ENCODE peak calls at places on chromosomes 2 and 18, in seven cellular contexts. P, I, T, X, V, W and D are unnamed samples.

GRCh38 chr2:126495189-126495588 is 160.8 kb upstream of the GYPC start:
- DNase-seq in P (no peak), I (no peak), T (no peak), X (no peak), V (no peak), W (no peak), D (no peak)

GRCh38 chr2:201218780-201219179 is 35.8 kb downstream of the CASP10 start:
- DNase-seq in P (no peak), I (no peak), T (peak), X (no peak), V (no peak), W (no peak), D (no peak)

GRCh38 chr2:136135924-136136906 is 18.3 kb upstream of the CXCR4 start:
- DNase-seq in P (no peak), I (no peak), T (peak), X (no peak), V (peak), W (no peak), D (no peak)

GRCh38 chr2:56009758-56010534 is 86.4 kb upstream of the EFEMP1 start:
- DNase-seq in P (no peak), I (no peak), T (no peak), X (no peak), V (peak), W (peak), D (peak)

GRCh38 chr2:161761160-161761559 is 136.9 kb downstream of the SLC4A10 start:
- DNase-seq in P (no peak), I (no peak), T (no peak), X (no peak), V (no peak), W (no peak), D (no peak)

GRCh38 chr2:27705851-27706622 is 42.3 kb downstream of the SLC4A1AP start:
- DNase-seq in P (peak), I (peak), T (peak), X (peak), V (peak), W (no peak), D (peak)

GRCh38 chr2:101881131-101881530 is 110.6 kb upstream of the IL1R2 start:
- DNase-seq in P (no peak), I (no peak), T (no peak), X (no peak), V (no peak), W (no peak), D (no peak)

GRCh38 chr2:86790828-86791561 is at the start of gene CD8A:
- DNase-seq in P (no peak), I (no peak), T (no peak), X (no peak), V (peak), W (no peak), D (no peak)

GRCh38 chr2:100320547-100321180 is 1.6 kb downstream of the LONRF2 start:
- DNase-seq in P (peak), I (no peak), T (no peak), X (no peak), V (no peak), W (peak), D (no peak)

GRCh38 chr2:189952536-189953109 is 109.9 kb downstream of the MSTN start:
- DNase-seq in P (no peak), I (no peak), T (no peak), X (no peak), V (no peak), W (no peak), D (no peak)

GRCh38 chr18:78722959-78723706 is 256.5 kb upstream of the SALL3 start:
- DNase-seq in P (no peak), I (no peak), T (no peak), X (no peak), V (no peak), W (no peak), D (no peak)

GRCh38 chr2:17166506-17166905 is 351.7 kb downstream of the RAD51AP2 start:
- DNase-seq in P (no peak), I (no peak), T (no peak), X (no peak), V (no peak), W (no peak), D (no peak)

GRCh38 chr2:204328350-204328749 is 216.9 kb upstream of the PARD3B start:
- DNase-seq in P (no peak), I (no peak), T (no peak), X (no peak), V (no peak), W (no peak), D (no peak)

GRCh38 chr2:217863874-217864273 is 138.9 kb downstream of the TNS1 start:
- DNase-seq in P (no peak), I (no peak), T (no peak), X (no peak), V (no peak), W (no peak), D (no peak)

GRCh38 chr2:241798081-241798630 is 10.8 kb upstream of the NEU4 start:
- DNase-seq in P (no peak), I (no peak), T (peak), X (no peak), V (peak), W (no peak), D (no peak)

GRCh38 chr18:47931707-47932103 is 1.2 kb upstream of the SMAD2 start:
- DNase-seq in P (no peak), I (no peak), T (peak), X (peak), V (peak), W (peak), D (no peak)

GRCh38 chr2:30276455-30276911 is 45.1 kb downstream of the LBH start:
- DNase-seq in P (no peak), I (no peak), T (peak), X (no peak), V (no peak), W (no peak), D (no peak)

GRCh38 chr2:230793573-230794359 is 71.0 kb upstream of the ITM2C start:
- DNase-seq in P (peak), I (peak), T (peak), X (peak), V (peak), W (no peak), D (peak)

GRCh38 chr2:182863642-182864041 is 2.8 kb downstream of the FRZB start:
- DNase-seq in P (no peak), I (no peak), T (no peak), X (no peak), V (no peak), W (no peak), D (no peak)

GRCh38 chr2:17643031-17643615 is 102.6 kb downstream of the VSNL1 start:
- DNase-seq in P (peak), I (peak), T (no peak), X (peak), V (peak), W (peak), D (peak)

GRCh38 chr18:43786893-43787292 is 509.6 kb upstream of the SYT4 start:
- DNase-seq in P (no peak), I (no peak), T (no peak), X (no peak), V (no peak), W (no peak), D (no peak)

GRCh38 chr2:49972699-49973098 is 818.4 kb upstream of the FSHR start:
- DNase-seq in P (no peak), I (no peak), T (no peak), X (no peak), V (no peak), W (no peak), D (no peak)

GRCh38 chr2:98518106-98518505 is 73.4 kb downstream of the INPP4A start:
- DNase-seq in P (peak), I (no peak), T (peak), X (no peak), V (peak), W (peak), D (no peak)

GRCh38 chr2:18566145-18566544 is 5.7 kb upstream of the RDH14 start:
- DNase-seq in P (no peak), I (no peak), T (no peak), X (no peak), V (no peak), W (no peak), D (no peak)

GRCh38 chr2:24820598-24821432 is 27.6 kb downstream of the CENPO start:
- DNase-seq in P (peak), I (no peak), T (no peak), X (no peak), V (no peak), W (no peak), D (no peak)

GRCh38 chr18:22164337-22165048 is 4.9 kb upstream of the GATA6 start:
- DNase-seq in P (peak), I (no peak), T (peak), X (no peak), V (no peak), W (no peak), D (no peak)

GRCh38 chr2:134549104-134549503 is 169.7 kb downstream of the TMEM163 start:
- DNase-seq in P (peak), I (no peak), T (no peak), X (no peak), V (no peak), W (no peak), D (no peak)

GRCh38 chr2:168486440-168486839 is 30.4 kb downstream of the CERS6 start:
- DNase-seq in P (no peak), I (no peak), T (no peak), X (no peak), V (no peak), W (no peak), D (no peak)

GRCh38 chr2:95275601-95276243 is 1.5 kb downstream of the PROM2 start:
- DNase-seq in P (no peak), I (no peak), T (peak), X (no peak), V (no peak), W (no peak), D (no peak)

GRCh38 chr2:98761267-98761781 is 30.4 kb upstream of the MGAT4A start:
- DNase-seq in P (no peak), I (no peak), T (no peak), X (no peak), V (no peak), W (no peak), D (no peak)

GRCh38 chr2:133194777-133195335 is 373.4 kb downstream of the NCKAP5 start:
- DNase-seq in P (no peak), I (no peak), T (no peak), X (no peak), V (no peak), W (no peak), D (no peak)

GRCh38 chr18:32730620-32731021 is 42.2 kb downstream of the KLHL14 start:
- DNase-seq in P (no peak), I (no peak), T (no peak), X (no peak), V (no peak), W (no peak), D (no peak)

GRCh38 chr2:141517180-141517851 is 613.5 kb downstream of the LRP1B start:
- DNase-seq in P (no peak), I (no peak), T (no peak), X (no peak), V (no peak), W (no peak), D (no peak)

GRCh38 chr18:59021500-59021899 is 118.2 kb upstream of the SEC11C start:
- DNase-seq in P (no peak), I (no peak), T (no peak), X (no peak), V (no peak), W (no peak), D (no peak)

GRCh38 chr2:8432712-8433336 is 249.0 kb upstream of the ID2 start:
- DNase-seq in P (no peak), I (no peak), T (no peak), X (no peak), V (no peak), W (no peak), D (no peak)

GRCh38 chr18:67140495-67140894 is 376.0 kb downstream of the DSEL start:
- DNase-seq in P (no peak), I (no peak), T (no peak), X (no peak), V (no peak), W (no peak), D (no peak)

GRCh38 chr2:57881998-57882884 is 164.4 kb upstream of the VRK2 start:
- DNase-seq in P (peak), I (no peak), T (peak), X (no peak), V (no peak), W (no peak), D (peak)

GRCh38 chr18:28594034-28594433 is 417.1 kb upstream of the CDH2 start:
- DNase-seq in P (no peak), I (no peak), T (no peak), X (no peak), V (no peak), W (no peak), D (peak)

GRCh38 chr2:186032930-186033329 is 294.3 kb downstream of the FSIP2 start:
- DNase-seq in P (no peak), I (no peak), T (no peak), X (no peak), V (no peak), W (no peak), D (no peak)

DNA sequence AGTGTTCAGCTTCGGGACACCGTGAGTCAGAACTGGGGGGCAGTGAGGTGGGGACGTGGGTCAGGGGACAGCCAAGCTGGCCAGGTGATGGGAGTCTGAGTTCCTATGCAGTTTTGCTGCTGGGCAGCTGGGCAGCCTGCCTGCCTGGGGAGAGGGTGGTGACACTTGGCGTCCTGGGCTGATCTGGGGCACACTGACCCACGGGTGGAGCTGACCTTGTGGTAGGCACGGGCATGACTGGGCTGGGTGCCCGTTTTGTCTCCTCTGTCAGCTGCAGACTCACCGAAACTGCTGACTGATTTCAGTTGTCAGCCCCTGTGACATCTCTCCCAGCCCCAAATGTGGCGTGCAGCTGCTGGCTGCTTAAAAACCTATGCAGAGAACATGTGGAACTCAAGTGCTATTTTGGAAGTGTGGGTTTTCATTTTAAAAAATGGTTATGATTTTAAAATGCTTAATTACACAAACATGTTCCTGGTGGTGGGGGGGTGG is 32.6 kb upstream of the E2F6 start:
- DNase-seq in P (peak), I (peak), T (peak), X (peak), V (no peak), W (no peak), D (no peak)
- TF ChIP-seq POLR2A in P (no peak), I (no peak), T (no peak), X (no peak), V (no peak), W (no peak), D (no peak)

DNA sequence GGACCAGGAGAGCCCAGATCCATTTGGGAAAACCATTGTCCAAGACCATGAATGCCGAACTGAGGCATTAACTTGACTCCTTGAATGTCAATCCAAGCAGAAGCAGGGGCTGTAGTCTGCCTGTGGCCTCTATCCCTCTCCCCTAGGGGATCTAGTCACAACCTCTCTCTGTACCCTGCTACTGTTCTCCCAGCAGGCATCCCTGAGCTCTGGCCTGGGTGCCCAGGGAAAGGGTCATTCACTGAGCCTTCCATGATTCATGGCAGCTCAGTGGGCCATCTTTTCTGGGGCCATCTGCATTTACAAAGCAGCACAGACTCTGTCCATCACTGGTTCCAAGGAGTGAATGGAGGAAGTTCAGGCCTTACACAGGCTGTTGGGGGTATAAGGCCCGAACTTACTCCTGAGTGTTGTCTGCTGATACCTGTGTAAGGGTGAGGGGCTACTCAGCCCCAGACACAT is 151.8 kb downstream of the ZFP36L2 start:
- DNase-seq in P (peak), I (no peak), T (no peak), X (no peak), V (no peak), W (no peak), D (no peak)
- TF ChIP-seq POLR2A in P (no peak), I (no peak), T (no peak), X (no peak), V (no peak), W (no peak), D (no peak)

GRCh38 chr2:10302479-10303173 is at the start of gene HPCAL1:
- DNase-seq in P (peak), I (peak), T (peak), X (peak), V (peak), W (peak), D (peak)
- TF ChIP-seq POLR2A in P (peak), I (peak), T (peak), X (peak), V (peak), W (peak), D (peak)

DNA sequence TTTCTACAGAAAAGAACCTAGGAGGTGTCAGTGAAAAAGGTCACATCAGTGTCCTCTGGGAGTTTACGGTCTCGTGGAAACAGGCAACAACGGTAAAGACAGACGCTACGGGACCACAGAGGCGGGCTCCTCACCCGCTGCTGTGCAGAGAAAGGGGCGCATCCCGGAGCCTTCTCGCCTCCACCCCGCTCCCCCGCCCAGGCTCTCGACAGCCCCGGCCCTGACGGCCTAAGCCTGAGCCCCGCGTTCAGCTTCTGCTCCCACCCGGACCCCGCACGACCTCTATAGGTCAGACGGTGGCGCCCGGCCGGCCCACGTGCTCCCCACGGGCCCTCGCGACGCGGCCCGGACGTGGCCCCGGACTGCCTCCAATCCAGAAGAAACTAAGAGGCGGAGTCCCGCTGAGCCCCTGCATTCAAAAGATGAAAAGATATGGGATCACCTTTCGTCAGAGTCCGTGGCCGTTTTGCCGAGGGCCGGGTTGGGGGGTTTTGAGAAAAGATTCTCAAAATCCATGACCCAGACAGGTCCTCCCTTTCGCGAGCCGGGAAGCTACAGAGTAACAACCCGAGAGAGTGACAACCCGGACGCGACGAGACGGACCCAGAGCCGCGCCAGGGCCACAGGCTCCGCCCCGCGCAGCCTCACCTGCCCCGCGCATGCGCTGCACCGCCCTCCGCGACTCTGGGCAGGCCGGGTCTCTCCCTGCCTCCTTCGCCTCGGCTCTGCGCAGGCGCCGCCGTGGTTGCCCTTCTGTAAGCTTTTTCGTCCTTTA is at the start of gene ZC3H8:
- DNase-seq in P (peak), I (peak), T (peak), X (peak), V (peak), W (peak), D (peak)
- TF ChIP-seq POLR2A in P (peak), I (peak), T (peak), X (peak), V (peak), W (peak), D (peak)

DNA sequence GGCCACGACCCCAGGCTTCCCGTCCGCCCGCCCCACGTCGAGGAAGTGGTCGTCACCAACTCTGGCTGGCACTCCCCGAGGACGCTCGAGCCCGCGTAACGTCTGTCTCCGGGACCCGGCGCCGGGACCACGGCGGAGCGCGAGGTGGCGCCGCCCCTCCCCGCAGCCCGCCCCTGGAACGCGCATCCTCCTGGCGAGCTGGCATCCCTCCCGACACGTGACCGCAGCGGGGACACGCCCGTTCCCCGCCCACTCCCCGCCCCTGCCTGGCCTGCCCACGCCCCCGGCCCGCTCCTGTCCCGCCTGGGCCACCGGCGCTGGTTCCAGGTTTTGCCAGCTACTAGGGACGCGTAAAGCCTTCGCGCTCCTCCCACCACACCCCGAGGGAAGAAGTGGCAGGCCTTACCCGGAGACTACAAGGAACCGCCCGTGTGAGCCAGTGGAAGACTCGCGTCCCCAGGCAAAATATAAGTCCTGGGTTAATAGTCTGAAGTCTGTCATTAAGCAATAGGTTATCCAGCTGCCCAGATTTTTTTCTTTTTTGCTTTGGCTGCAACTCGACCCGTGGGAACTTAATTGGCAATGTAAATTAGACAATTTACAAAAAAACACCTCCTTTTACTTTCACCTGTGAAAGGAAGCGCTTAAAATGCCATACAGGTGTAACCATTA is at the start of gene OSBPL1A:
- DNase-seq in P (peak), I (peak), T (peak), X (peak), V (peak), W (peak), D (peak)
- TF ChIP-seq POLR2A in P (peak), I (peak), T (peak), X (no peak), V (peak), W (no peak), D (peak)

GRCh38 chr2:112032615-112033457 is 22.2 kb upstream of the TMEM87B start:
- DNase-seq in P (peak), I (no peak), T (peak), X (peak), V (no peak), W (no peak), D (peak)
- TF ChIP-seq POLR2A in P (no peak), I (no peak), T (no peak), X (no peak), V (no peak), W (no peak), D (no peak)

GRCh38 chr2:85549826-85550225 is 10.9 kb downstream of the MAT2A start:
- DNase-seq in P (no peak), I (no peak), T (no peak), X (no peak), V (no peak), W (no peak), D (no peak)

GRCh38 chr2:85549095-85549494 is 10.1 kb downstream of the MAT2A start:
- DNase-seq in P (no peak), I (no peak), T (no peak), X (no peak), V (no peak), W (no peak), D (no peak)

GRCh38 chr2:85547089-85547858 is 8.3 kb downstream of the MAT2A start:
- DNase-seq in P (no peak), I (no peak), T (no peak), X (no peak), V (peak), W (peak), D (no peak)

GRCh38 chr2:85547859-85548607 is 9.1 kb downstream of the MAT2A start:
- DNase-seq in P (no peak), I (no peak), T (no peak), X (no peak), V (peak), W (no peak), D (no peak)

DNA sequence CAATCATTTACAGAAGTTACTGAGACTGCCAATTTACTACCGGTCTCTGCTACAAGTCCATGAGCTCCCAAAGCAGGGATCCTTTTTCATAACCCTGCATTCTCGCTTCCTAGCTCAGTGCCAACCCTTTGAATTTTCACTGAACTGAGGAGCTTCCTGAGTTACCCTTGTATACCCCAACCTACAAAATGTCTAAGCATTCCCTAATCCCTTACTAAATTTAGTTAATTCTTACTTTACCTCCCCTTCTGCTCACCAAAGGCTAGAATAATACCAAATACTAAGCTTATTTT is 9.6 kb downstream of the MAT2A start:
- DNase-seq in P (no peak), I (no peak), T (no peak), X (no peak), V (peak), W (no peak), D (no peak)
- TF ChIP-seq POLR2A in P (no peak), I (no peak), T (no peak), X (no peak), V (no peak), W (no peak), D (no peak)